ENCODE peak calls at places on chromosomes 1 and 21, in four cellular contexts. P, E, O and D are unnamed samples.

GRCh38 chr1:46084553-46085448 is 47.6 kb downstream of the PIK3R3 start:
- DNase-seq in P (no peak), E (no peak), O (no peak), D (no peak)

GRCh38 chr1:55870076-55870475 is 654.9 kb upstream of the USP24 start:
- DNase-seq in P (no peak), E (no peak), O (no peak), D (no peak)

GRCh38 chr1:152878042-152878441 is at the start of gene SMCP:
- DNase-seq in P (no peak), E (no peak), O (peak), D (no peak)

GRCh38 chr1:42750041-42750440 is 10.0 kb upstream of the CLDN19 start:
- DNase-seq in P (no peak), E (no peak), O (no peak), D (no peak)

GRCh38 chr1:58592521-58593134 is 15.6 kb upstream of the TACSTD2 start:
- DNase-seq in P (peak), E (peak), O (peak), D (peak)

GRCh38 chr1:98157524-98158293 is 236.9 kb upstream of the DPYD start:
- DNase-seq in P (no peak), E (no peak), O (no peak), D (no peak)

GRCh38 chr21:28521932-28522826 is 470.5 kb downstream of the LTN1 start:
- DNase-seq in P (no peak), E (no peak), O (no peak), D (no peak)

GRCh38 chr1:2177946-2178538 is 16.5 kb downstream of the FAAP20 start:
- DNase-seq in P (peak), E (no peak), O (no peak), D (no peak)

GRCh38 chr1:64493864-64494263 is 23.9 kb downstream of the CACHD1 start:
- DNase-seq in P (no peak), E (no peak), O (no peak), D (no peak)

DNA sequence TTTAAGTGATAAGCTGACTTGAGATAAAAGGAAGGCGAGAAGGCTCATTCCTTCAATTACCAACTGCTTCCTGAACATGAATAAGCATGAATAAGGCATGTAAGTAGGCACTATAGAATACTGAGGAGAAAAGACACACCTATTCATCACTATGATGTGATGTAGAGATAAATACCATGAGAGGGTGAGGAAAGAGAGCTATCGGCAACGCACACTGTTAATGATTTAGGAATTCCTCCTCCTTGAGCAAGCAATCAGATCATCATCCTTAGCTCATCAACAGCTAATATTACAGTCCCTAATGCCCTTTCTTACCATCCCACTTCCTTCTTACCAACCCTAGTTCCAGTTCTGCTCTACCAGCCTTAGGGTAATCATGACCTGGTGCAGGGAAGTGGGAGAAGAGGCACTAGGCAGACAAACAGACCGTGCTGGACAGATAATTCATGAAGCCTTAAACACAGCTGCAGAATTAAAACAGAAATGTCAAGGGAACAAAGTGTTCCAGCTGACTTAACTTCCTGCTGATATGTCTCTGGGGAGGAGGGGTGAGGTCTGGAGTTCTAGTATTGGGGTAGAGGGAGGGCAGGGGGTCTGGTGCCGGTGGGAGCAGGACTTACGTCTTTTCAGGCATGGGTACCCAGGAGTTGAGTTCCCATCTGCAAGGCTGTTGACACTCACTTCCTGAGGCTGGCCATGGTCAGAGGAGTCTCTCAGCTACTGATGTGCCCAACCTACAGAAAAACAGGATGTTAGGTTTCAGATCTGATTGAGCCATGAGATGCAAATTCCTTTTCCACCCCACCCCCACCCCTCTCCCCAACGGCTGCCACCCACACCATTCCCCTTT is 12.7 kb upstream of the RCSD1 start:
- DNase-seq in P (no peak), E (peak), O (peak), D (no peak)
- TF ChIP-seq POLR2A in P (no peak), E (no peak), O (no peak), D (no peak)

DNA sequence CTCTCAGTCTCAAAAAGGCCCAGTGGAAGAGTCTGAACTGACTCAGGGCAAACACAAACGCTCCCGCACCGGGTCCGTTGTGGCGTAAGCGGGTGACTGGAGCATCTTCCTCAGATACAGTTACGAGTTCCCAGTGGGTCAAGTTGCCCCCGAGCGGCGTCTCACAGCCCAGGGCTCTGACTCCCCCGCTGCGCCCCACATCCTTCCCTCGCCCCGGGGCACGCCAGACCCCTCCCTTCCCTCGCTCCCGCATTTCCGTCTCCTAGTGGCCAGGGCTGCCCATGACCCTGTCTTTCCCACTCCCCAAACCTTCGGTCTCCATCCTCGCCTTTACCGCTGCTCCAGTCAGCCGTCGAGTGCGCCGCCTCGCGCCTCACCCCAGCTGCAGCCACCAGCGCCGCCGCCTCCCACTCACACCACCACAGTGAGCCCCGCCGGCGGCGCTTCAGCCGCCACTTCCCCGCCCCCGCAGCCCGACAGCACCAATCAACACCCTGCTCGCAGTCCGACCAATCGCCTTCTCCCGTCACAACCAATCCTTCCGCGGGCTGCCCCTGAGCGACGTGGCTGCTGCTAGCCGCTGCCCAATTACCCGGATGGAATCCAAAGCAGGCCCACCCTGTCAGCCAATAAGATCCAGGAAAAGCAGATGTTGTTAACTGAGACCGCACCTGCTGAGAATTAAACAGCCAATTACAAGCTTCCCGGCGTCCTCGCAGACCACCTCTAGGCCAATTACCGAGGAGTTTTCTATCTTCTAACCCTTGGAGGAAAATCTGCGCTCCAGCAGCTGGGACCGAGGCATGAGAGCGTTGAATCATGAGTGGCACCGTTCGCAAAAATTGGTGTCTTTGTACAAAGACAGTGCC is at the start of gene TDRKH:
- DNase-seq in P (peak), E (peak), O (peak), D (peak)
- TF ChIP-seq POLR2A in P (peak), E (peak), O (peak), D (peak)

GRCh38 chr1:227944931-227945890 is 2.5 kb downstream of the WNT9A start:
- DNase-seq in P (peak), E (peak), O (no peak), D (no peak)

GRCh38 chr1:227944066-227944930 is 3.4 kb downstream of the WNT9A start:
- DNase-seq in P (peak), E (peak), O (no peak), D (no peak)

GRCh38 chr1:227946624-227947424 is 908 bp downstream of the WNT9A start:
- DNase-seq in P (peak), E (peak), O (peak), D (peak)

GRCh38 chr1:227947425-227947677 is 381 bp downstream of the WNT9A start:
- DNase-seq in P (no peak), E (no peak), O (peak), D (peak)

DNA sequence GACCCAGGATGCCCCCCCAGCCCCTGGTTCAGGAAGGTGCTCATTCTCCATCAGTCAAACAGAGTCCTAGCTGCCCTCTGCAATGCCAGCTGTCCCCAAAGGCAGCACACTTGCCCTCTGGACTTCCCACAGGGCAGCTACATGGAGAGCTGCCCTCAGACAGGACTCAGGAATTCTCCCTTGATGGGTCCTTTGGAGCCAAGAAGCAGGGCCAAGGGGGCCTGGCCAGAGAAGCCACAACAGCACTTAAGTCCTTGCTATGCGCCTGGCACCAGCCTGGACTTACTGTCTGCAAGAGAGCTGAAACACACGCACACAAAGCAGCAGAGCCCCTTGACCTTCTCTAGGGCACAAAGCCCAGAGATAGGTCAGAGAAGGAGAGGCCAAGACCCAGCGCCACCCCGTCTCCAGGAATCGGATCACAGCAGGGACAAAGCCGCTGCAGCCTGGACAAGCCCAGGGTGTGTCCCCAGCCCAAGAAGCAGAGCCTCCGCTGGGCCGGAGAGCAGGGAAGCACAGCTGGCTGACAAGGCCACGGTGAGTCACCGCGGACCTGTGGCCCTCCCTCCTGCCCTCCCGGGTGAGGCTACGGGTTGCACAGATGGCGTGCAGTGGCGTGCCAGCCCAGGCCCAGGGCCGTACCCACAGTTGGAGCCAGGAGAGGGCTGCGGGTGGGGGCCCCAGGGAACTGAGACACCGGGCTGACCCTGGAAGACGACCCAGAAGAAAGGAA is 1.7 kb downstream of the WNT9A start:
- DNase-seq in P (peak), E (peak), O (peak), D (peak)
- TF ChIP-seq POLR2A in P (no peak), E (no peak), O (no peak), D (no peak)

DNA sequence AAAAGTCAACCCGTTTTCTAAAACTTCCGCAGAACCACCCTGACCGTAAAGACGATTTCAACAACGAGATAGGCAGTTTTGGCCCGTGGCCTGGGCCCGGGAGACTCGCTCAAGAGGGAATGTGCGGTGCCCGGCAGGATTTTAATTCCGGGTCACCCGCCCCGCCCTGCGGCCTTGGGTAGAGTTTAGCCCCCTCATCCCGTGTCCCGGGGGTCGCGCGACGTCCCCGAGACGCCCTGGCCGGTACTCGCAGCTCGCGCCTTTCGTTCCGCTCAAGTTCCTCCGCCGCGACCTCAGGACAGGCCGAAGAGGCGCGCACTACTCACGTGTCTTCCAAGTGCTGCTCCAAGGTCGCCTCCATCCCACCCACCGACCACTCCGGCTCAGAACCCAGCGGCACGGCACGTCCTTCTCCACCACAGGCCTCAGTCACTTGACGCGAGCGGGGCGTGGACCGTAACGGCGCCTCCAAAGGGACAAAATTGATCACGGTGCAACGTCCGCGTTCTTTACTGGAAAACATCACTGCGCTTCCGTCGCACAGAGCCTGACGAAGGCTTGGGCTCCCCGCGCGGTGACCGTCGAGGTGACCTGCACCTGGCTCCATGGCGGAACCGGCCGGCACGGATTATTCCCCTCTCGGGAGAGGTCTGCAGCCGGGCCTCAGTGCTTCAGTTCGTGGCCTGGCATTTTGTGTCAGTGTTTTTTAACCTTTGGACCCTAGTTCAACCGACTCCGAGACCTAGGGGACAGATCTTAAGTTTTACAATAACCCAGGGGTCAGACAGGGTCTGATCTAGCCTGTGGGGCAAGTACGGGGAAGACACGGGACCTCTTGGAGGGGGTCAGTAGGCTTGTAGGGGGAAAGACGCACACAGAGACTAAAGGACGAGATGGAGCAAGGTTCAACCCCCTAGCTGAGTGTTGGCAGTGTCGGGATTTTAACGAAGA is at the start of gene LAMTOR5:
- DNase-seq in P (peak), E (peak), O (peak), D (peak)
- TF ChIP-seq POLR2A in P (peak), E (peak), O (peak), D (peak)

GRCh38 chr1:19160831-19161230 is 49.2 kb downstream of the UBR4 start:
- DNase-seq in P (no peak), E (no peak), O (no peak), D (no peak)
- TF ChIP-seq POLR2A in P (no peak), E (no peak), O (no peak), D (no peak)

GRCh38 chr1:82091729-82092128 is 291.0 kb downstream of the ADGRL2 start:
- DNase-seq in P (no peak), E (no peak), O (no peak), D (no peak)
- TF ChIP-seq POLR2A in P (no peak), E (no peak), O (no peak), D (no peak)

GRCh38 chr1:16393255-16394177 is 26.5 kb downstream of the SZRD1 start:
- DNase-seq in P (no peak), E (no peak), O (no peak), D (no peak)
- TF ChIP-seq POLR2A in P (no peak), E (no peak), O (no peak), D (no peak)